ENCODE peak calls at places on chromosomes 2 and 18, in four cellular contexts. One of them, this sample, is unnamed.

GRCh38 chr2:28683100-28683706 is 68.4 kb upstream of the PPP1CB start:
- DNase-seq in stomach: peak; percentile 83
- DNase-seq in suprapubic skin: peak; percentile 84
- DNase-seq in SK-N-SH: no peak
- DNase-seq in this sample: peak; percentile 85

GRCh38 chr2:188965554-188965953 is 8.6 kb upstream of the COL3A1 start:
- DNase-seq in stomach: no peak
- DNase-seq in suprapubic skin: no peak
- DNase-seq in SK-N-SH: no peak
- DNase-seq in this sample: no peak

GRCh38 chr2:2843969-2844548 is 513.0 kb upstream of the MYT1L start:
- DNase-seq in stomach: no peak
- DNase-seq in suprapubic skin: peak; percentile 9
- DNase-seq in SK-N-SH: no peak
- DNase-seq in this sample: no peak

GRCh38 chr2:179272406-179273192 is 8.0 kb upstream of the SESTD1 start:
- DNase-seq in stomach: no peak
- DNase-seq in suprapubic skin: no peak
- DNase-seq in SK-N-SH: no peak
- DNase-seq in this sample: no peak

GRCh38 chr2:181368036-181368435 is 89.2 kb upstream of the ITGA4 start:
- DNase-seq in stomach: no peak
- DNase-seq in suprapubic skin: no peak
- DNase-seq in SK-N-SH: no peak
- DNase-seq in this sample: no peak

GRCh38 chr18:28767201-28767600 is 590.3 kb upstream of the CDH2 start:
- DNase-seq in stomach: no peak
- DNase-seq in suprapubic skin: no peak
- DNase-seq in SK-N-SH: no peak
- DNase-seq in this sample: no peak

GRCh38 chr2:20450201-20451108 is 3.6 kb downstream of the RHOB start:
- DNase-seq in stomach: peak; percentile 73
- DNase-seq in suprapubic skin: peak; percentile 89
- DNase-seq in SK-N-SH: peak; percentile 71
- DNase-seq in this sample: peak; percentile 80

GRCh38 chr2:12804141-12804857 is 87.6 kb downstream of the TRIB2 start:
- DNase-seq in stomach: no peak
- DNase-seq in suprapubic skin: no peak
- DNase-seq in SK-N-SH: no peak
- DNase-seq in this sample: no peak

GRCh38 chr2:240739797-240740196 is 48.1 kb downstream of the AQP12A start:
- DNase-seq in stomach: no peak
- DNase-seq in suprapubic skin: no peak
- DNase-seq in SK-N-SH: no peak
- DNase-seq in this sample: no peak

GRCh38 chr2:83081835-83082522 is 1377.1 kb downstream of the SUCLG1 start:
- DNase-seq in stomach: no peak
- DNase-seq in suprapubic skin: no peak
- DNase-seq in SK-N-SH: peak; percentile 20
- DNase-seq in this sample: no peak

GRCh38 chr2:114550364-114550763 is 107.9 kb downstream of the DPP10 start:
- DNase-seq in stomach: no peak
- DNase-seq in suprapubic skin: no peak
- DNase-seq in SK-N-SH: no peak
- DNase-seq in this sample: no peak

GRCh38 chr18:11518788-11519685 is 90.4 kb upstream of the SLC35G4 start:
- DNase-seq in stomach: no peak
- DNase-seq in suprapubic skin: no peak
- DNase-seq in SK-N-SH: peak; percentile 54
- DNase-seq in this sample: no peak

GRCh38 chr2:46142546-46143329 is 154.5 kb upstream of the EPAS1 start:
- DNase-seq in stomach: peak; percentile 36
- DNase-seq in suprapubic skin: peak; percentile 6
- DNase-seq in SK-N-SH: no peak
- DNase-seq in this sample: no peak

GRCh38 chr2:168172071-168172470 is 75.3 kb downstream of the STK39 start:
- DNase-seq in stomach: no peak
- DNase-seq in suprapubic skin: no peak
- DNase-seq in SK-N-SH: no peak
- DNase-seq in this sample: no peak

GRCh38 chr2:170170281-170171035 is 7.5 kb upstream of the MYO3B start:
- DNase-seq in stomach: no peak
- DNase-seq in suprapubic skin: no peak
- DNase-seq in SK-N-SH: no peak
- DNase-seq in this sample: no peak

GRCh38 chr2:130910931-130911330 is 74.2 kb downstream of the ARHGEF4 start:
- DNase-seq in stomach: no peak
- DNase-seq in suprapubic skin: no peak
- DNase-seq in SK-N-SH: no peak
- DNase-seq in this sample: no peak

GRCh38 chr18:61352611-61353010 is 19.4 kb downstream of the CDH20 start:
- DNase-seq in stomach: no peak
- DNase-seq in suprapubic skin: no peak
- DNase-seq in SK-N-SH: no peak
- DNase-seq in this sample: no peak

GRCh38 chr2:157838442-157839161 is 37.5 kb downstream of the ACVR1 start:
- DNase-seq in stomach: peak; percentile 39
- DNase-seq in suprapubic skin: no peak
- DNase-seq in SK-N-SH: peak; percentile 22
- DNase-seq in this sample: peak; percentile 36

GRCh38 chr2:225431387-225431786 is 31.9 kb downstream of the NYAP2 start:
- DNase-seq in stomach: no peak
- DNase-seq in suprapubic skin: no peak
- DNase-seq in SK-N-SH: peak; percentile 39
- DNase-seq in this sample: no peak

GRCh38 chr18:8389391-8390340 is 219.6 kb upstream of the RAB12 start:
- DNase-seq in stomach: peak; percentile 78
- DNase-seq in suprapubic skin: no peak
- DNase-seq in SK-N-SH: peak; percentile 72
- DNase-seq in this sample: peak; percentile 77

GRCh38 chr2:141438536-141438935 is 692.3 kb downstream of the LRP1B start:
- DNase-seq in stomach: no peak
- DNase-seq in suprapubic skin: no peak
- DNase-seq in SK-N-SH: no peak
- DNase-seq in this sample: no peak

GRCh38 chr2:55493220-55493619 is 26.3 kb upstream of the CFAP36 start:
- DNase-seq in stomach: no peak
- DNase-seq in suprapubic skin: no peak
- DNase-seq in SK-N-SH: no peak
- DNase-seq in this sample: no peak

GRCh38 chr2:96685592-96686459 is 43.3 kb downstream of the FER1L5 start:
- DNase-seq in stomach: no peak
- DNase-seq in suprapubic skin: no peak
- DNase-seq in SK-N-SH: peak; percentile 84
- DNase-seq in this sample: peak; percentile 22

GRCh38 chr18:70194227-70194890 is 11.1 kb downstream of the RTTN start:
- DNase-seq in stomach: no peak
- DNase-seq in suprapubic skin: no peak
- DNase-seq in SK-N-SH: no peak
- DNase-seq in this sample: no peak

GRCh38 chr18:23528580-23529472 is 25.5 kb downstream of the RMC1 start:
- DNase-seq in stomach: no peak
- DNase-seq in suprapubic skin: no peak
- DNase-seq in SK-N-SH: no peak
- DNase-seq in this sample: no peak

GRCh38 chr2:56204556-56204955 is 20.8 kb downstream of the CCDC85A start:
- DNase-seq in stomach: no peak
- DNase-seq in suprapubic skin: no peak
- DNase-seq in SK-N-SH: no peak
- DNase-seq in this sample: no peak

GRCh38 chr2:237739101-237739500 is 59.5 kb upstream of the RBM44 start:
- DNase-seq in stomach: no peak
- DNase-seq in suprapubic skin: no peak
- DNase-seq in SK-N-SH: no peak
- DNase-seq in this sample: no peak

GRCh38 chr2:149401007-149401406 is 70.6 kb downstream of the LYPD6 start:
- DNase-seq in stomach: no peak
- DNase-seq in suprapubic skin: no peak
- DNase-seq in SK-N-SH: no peak
- DNase-seq in this sample: no peak

GRCh38 chr2:241762933-241763369 is 13.7 kb upstream of the GAL3ST2 start:
- DNase-seq in stomach: no peak
- DNase-seq in suprapubic skin: peak; percentile 56
- DNase-seq in SK-N-SH: peak; percentile 45
- DNase-seq in this sample: no peak

GRCh38 chr18:23689616-23690504 is 607 bp downstream of the LAMA3 start:
- DNase-seq in stomach: peak; percentile 29
- DNase-seq in suprapubic skin: peak; percentile 81
- DNase-seq in SK-N-SH: no peak
- DNase-seq in this sample: peak; percentile 52

GRCh38 chr2:225002039-225002655 is 40.1 kb downstream of the DOCK10 start:
- DNase-seq in stomach: peak; percentile 57
- DNase-seq in suprapubic skin: no peak
- DNase-seq in SK-N-SH: peak; percentile 42
- DNase-seq in this sample: peak; percentile 53

GRCh38 chr2:177332992-177333388 is 59.6 kb upstream of the AGPS start:
- DNase-seq in stomach: no peak
- DNase-seq in suprapubic skin: no peak
- DNase-seq in SK-N-SH: no peak
- DNase-seq in this sample: peak; percentile 19

GRCh38 chr2:177331446-177331997 is 61.1 kb upstream of the AGPS start:
- DNase-seq in stomach: no peak
- DNase-seq in suprapubic skin: no peak
- DNase-seq in SK-N-SH: no peak
- DNase-seq in this sample: no peak

GRCh38 chr2:177329035-177329434 is 63.5 kb upstream of the AGPS start:
- DNase-seq in stomach: no peak
- DNase-seq in suprapubic skin: no peak
- DNase-seq in SK-N-SH: no peak
- DNase-seq in this sample: no peak

GRCh38 chr2:177334940-177335543 is 57.5 kb upstream of the AGPS start:
- DNase-seq in stomach: no peak
- DNase-seq in suprapubic skin: no peak
- DNase-seq in SK-N-SH: peak; percentile 34
- DNase-seq in this sample: no peak

DNA sequence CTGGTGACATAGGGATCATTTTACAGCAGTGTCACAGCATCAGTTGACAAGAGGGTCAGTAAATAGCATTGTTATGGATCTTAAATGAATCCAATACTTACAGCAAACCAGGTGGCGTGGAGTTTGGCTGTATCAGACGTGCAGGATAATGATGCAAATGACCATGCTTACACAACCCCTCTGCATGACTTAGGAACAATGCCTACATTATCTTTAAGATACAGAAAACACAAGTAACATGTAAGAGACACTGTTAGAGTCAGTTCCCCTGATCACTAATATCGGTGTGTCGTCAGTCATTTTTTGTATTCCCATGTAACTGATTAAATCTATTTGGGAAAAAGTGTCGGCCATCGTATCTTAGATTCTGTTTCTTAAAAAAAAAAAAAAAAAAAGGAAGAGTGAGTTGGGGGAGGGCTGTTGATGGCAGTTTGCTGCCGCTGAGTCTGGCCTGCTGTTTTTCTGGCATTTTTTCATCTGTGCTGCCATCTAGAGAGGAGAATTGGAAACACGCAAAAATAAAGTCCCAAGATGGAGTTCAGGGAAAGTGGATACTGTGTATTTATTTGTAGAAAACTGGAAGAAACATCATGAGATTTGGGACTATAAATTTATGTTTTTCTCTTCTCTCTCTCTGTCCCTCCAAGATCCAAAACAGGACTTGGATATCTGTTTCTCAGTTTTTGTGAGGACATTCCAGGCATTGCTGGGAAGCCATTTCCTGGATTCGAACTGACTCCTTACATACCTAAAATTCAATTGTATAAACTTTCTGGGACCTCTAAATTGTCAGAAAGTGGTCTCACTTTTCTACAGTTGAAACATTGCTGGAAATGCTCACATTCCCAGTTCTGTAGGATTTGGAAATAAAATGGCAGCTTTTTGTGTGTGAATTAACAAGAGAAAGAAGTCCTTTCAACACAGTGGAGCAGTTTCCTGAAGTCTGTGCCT is 60.3 kb upstream of the AGPS start:
- DNase-seq in stomach: peak; percentile 37
- DNase-seq in suprapubic skin: no peak
- DNase-seq in SK-N-SH: peak; percentile 46
- DNase-seq in this sample: peak; percentile 55
- TF ChIP-seq EP300 in stomach: no peak
- TF ChIP-seq EP300 in suprapubic skin: no peak
- TF ChIP-seq EP300 in SK-N-SH: no peak
- TF ChIP-seq EP300 in this sample: no peak

GRCh38 chr2:26610504-26611335 is 30.4 kb downstream of the CIB4 start:
- DNase-seq in stomach: peak; percentile 63
- DNase-seq in suprapubic skin: peak; percentile 59
- DNase-seq in SK-N-SH: no peak
- DNase-seq in this sample: no peak

GRCh38 chr2:26609839-26610277 is 31.3 kb downstream of the CIB4 start:
- DNase-seq in stomach: no peak
- DNase-seq in suprapubic skin: peak; percentile 71
- DNase-seq in SK-N-SH: no peak
- DNase-seq in this sample: no peak

GRCh38 chr2:26612522-26613240 is 28.5 kb downstream of the CIB4 start:
- DNase-seq in stomach: no peak
- DNase-seq in suprapubic skin: peak; percentile 74
- DNase-seq in SK-N-SH: peak; percentile 26
- DNase-seq in this sample: peak; percentile 44

GRCh38 chr2:26613241-26614204 is 27.6 kb downstream of the CIB4 start:
- DNase-seq in stomach: no peak
- DNase-seq in suprapubic skin: peak; percentile 56
- DNase-seq in SK-N-SH: peak; percentile 74
- DNase-seq in this sample: peak; percentile 55

DNA sequence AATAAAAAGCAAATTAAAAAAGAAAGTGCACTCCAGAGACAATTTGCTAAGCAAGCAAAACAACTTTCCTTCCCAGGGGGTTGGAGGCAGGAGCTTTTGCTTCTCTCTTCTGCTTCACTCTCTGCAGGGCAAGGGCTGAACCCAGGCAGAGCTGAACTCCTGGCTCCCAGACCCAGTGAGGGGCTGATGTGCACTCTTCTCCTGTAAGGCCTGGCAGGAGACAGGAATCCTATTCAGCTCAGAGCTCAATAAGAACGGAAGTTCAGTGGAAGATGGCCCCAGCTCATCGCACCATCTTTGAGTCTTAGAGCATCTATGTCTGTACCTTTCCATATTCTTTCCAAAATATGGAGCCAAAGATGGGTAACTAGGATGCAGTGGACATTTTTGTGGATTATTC is 29.1 kb downstream of the CIB4 start:
- DNase-seq in stomach: no peak
- DNase-seq in suprapubic skin: peak; percentile 53
- DNase-seq in SK-N-SH: peak; percentile 11
- DNase-seq in this sample: no peak
- H3K4me1 ChIP-seq in stomach: peaks cover 61% of the 10 kb centered on the region
- H3K4me1 ChIP-seq in suprapubic skin: peaks cover 8% of the 10 kb centered on the region
- H3K4me1 ChIP-seq in SK-N-SH: peaks cover 40% of the 10 kb centered on the region
- H3K4me1 ChIP-seq in this sample: peaks cover 14% of the 10 kb centered on the region

GRCh38 chr18:57141208-57142129 is 5.4 kb upstream of the BOD1L2 start:
- DNase-seq in stomach: peak; percentile 78
- DNase-seq in suprapubic skin: no peak
- DNase-seq in SK-N-SH: no peak
- DNase-seq in this sample: peak; percentile 18
- TF ChIP-seq EP300 in stomach: no peak
- TF ChIP-seq EP300 in suprapubic skin: no peak
- TF ChIP-seq EP300 in SK-N-SH: no peak
- TF ChIP-seq EP300 in this sample: no peak

GRCh38 chr18:59149007-59149406 is 9.3 kb downstream of the SEC11C start:
- DNase-seq in stomach: no peak
- DNase-seq in suprapubic skin: no peak
- DNase-seq in SK-N-SH: no peak
- DNase-seq in this sample: no peak
- H3K4me1 ChIP-seq in stomach: peaks cover 20% of the 10 kb centered on the region
- H3K4me1 ChIP-seq in suprapubic skin: no peaks in the 10 kb centered on the region
- H3K4me1 ChIP-seq in SK-N-SH: no peaks in the 10 kb centered on the region
- H3K4me1 ChIP-seq in this sample: no peaks in the 10 kb centered on the region

GRCh38 chr2:218716070-218716469 is 5.4 kb downstream of the TTLL4 start:
- DNase-seq in stomach: no peak
- DNase-seq in suprapubic skin: no peak
- DNase-seq in SK-N-SH: no peak
- DNase-seq in this sample: no peak
- TF ChIP-seq EP300 in stomach: no peak
- TF ChIP-seq EP300 in suprapubic skin: no peak
- TF ChIP-seq EP300 in SK-N-SH: no peak
- TF ChIP-seq EP300 in this sample: no peak

This sample was measured in ovary.